ENCODE peak calls at places on chromosome 6, in ten cellular contexts. K, F, W, X, I, U, P, M, L and B are unnamed samples.

GRCh38 chr6:26022166-26022510 is 59.5 kb downstream of the TRIM38 start:
- DNase-seq in M (no peak), K (no peak), W (peak), P (peak), F (no peak), U (peak), X (no peak), I (peak), L (peak), B (no peak)

GRCh38 chr6:112251170-112251945 is 3.0 kb downstream of the LAMA4 start:
- DNase-seq in U (no peak), F (no peak), X (no peak), M (no peak), P (peak), W (no peak), I (no peak), K (no peak), L (peak), B (no peak)

GRCh38 chr6:26033942-26034354 is 53.3 kb upstream of the HFE start:
- DNase-seq in P (no peak), U (no peak), F (peak), W (peak), K (no peak), L (no peak), M (no peak), X (no peak), I (no peak), B (no peak)

GRCh38 chr6:6920114-6920983 is 187.4 kb upstream of the RREB1 start:
- DNase-seq in P (no peak), M (no peak), K (no peak), U (no peak), X (no peak), W (no peak), L (no peak), I (no peak), F (no peak), B (no peak)

GRCh38 chr6:12861603-12862002 is 145.0 kb downstream of the PHACTR1 start:
- DNase-seq in P (no peak), K (no peak), X (no peak), L (no peak), W (no peak), F (no peak), U (no peak), I (no peak), M (no peak), B (no peak)

GRCh38 chr6:5175635-5176034 is 85.1 kb downstream of the LYRM4 start:
- DNase-seq in U (no peak), P (no peak), M (no peak), W (no peak), X (no peak), F (no peak), I (peak), K (no peak), L (no peak), B (no peak)

GRCh38 chr6:77339926-77340325 is 123.4 kb downstream of the HTR1B start:
- DNase-seq in P (no peak), I (no peak), M (no peak), X (no peak), L (no peak), W (no peak), F (no peak), K (no peak), U (no peak), B (no peak)

GRCh38 chr6:8627085-8627861 is 191.9 kb upstream of the SLC35B3 start:
- DNase-seq in U (no peak), W (peak), K (no peak), F (no peak), P (no peak), M (no peak), I (no peak), X (no peak), L (no peak), B (no peak)

GRCh38 chr6:1607557-1608221 is 2.0 kb upstream of the FOXC1 start:
- DNase-seq in W (no peak), X (peak), K (no peak), U (no peak), L (no peak), F (peak), I (no peak), M (no peak), P (no peak), B (no peak)

GRCh38 chr6:113619077-113619476 is 238.1 kb upstream of the MARCKS start:
- DNase-seq in F (no peak), P (no peak), K (no peak), X (no peak), I (no peak), U (no peak), W (no peak), M (no peak), L (peak), B (no peak)

GRCh38 chr6:68638225-68638900 is 3.3 kb downstream of the ADGRB3 start:
- DNase-seq in X (no peak), L (peak), F (no peak), P (peak), W (peak), I (no peak), K (no peak), U (no peak), M (no peak), B (no peak)

GRCh38 chr6:144106206-144106605 is 10.8 kb upstream of the SF3B5 start:
- DNase-seq in M (no peak), F (no peak), L (no peak), U (no peak), P (no peak), I (no peak), W (no peak), X (no peak), K (no peak), B (no peak)

GRCh38 chr6:17863971-17864754 is 123.3 kb downstream of the KIF13A start:
- DNase-seq in W (no peak), X (no peak), K (no peak), I (no peak), P (peak), U (no peak), M (peak), F (no peak), L (peak), B (no peak)

GRCh38 chr6:130239755-130240154 is 17.0 kb upstream of the SAMD3 start:
- DNase-seq in K (no peak), F (no peak), P (no peak), W (no peak), I (no peak), U (no peak), L (no peak), X (no peak), M (no peak), B (no peak)

GRCh38 chr6:44257007-44257752 is at the start of gene SLC35B2:
- DNase-seq in F (peak), P (peak), M (peak), U (no peak), X (no peak), I (peak), W (peak), K (peak), L (peak), B (peak)

GRCh38 chr6:31822038-31822821 is 5.3 kb upstream of the HSPA1B start:
- DNase-seq in W (peak), U (peak), K (peak), F (peak), M (no peak), X (no peak), L (peak), I (peak), P (peak), B (peak)

GRCh38 chr6:134247271-134247833 is 70.6 kb downstream of the SGK1 start:
- DNase-seq in U (no peak), K (peak), W (no peak), M (no peak), P (no peak), X (no peak), F (no peak), L (no peak), I (no peak), B (no peak)

GRCh38 chr6:75751443-75751842 is 2.4 kb downstream of the MYO6 start:
- DNase-seq in I (no peak), X (no peak), U (no peak), K (no peak), M (no peak), L (peak), W (no peak), F (no peak), P (no peak), B (no peak)

GRCh38 chr6:36082318-36082717 is 48.0 kb upstream of the MAPK13 start:
- DNase-seq in U (no peak), P (no peak), F (no peak), X (no peak), I (no peak), K (no peak), W (no peak), L (no peak), M (no peak), B (no peak)

GRCh38 chr6:90107721-90108364 is 188.8 kb downstream of the BACH2 start:
- DNase-seq in K (no peak), U (no peak), M (no peak), X (no peak), F (no peak), I (no peak), W (no peak), P (no peak), L (no peak), B (no peak)

GRCh38 chr6:126102358-126102757 is 116.0 kb downstream of the TRMT11 start:
- DNase-seq in I (no peak), W (no peak), X (no peak), P (no peak), U (no peak), L (no peak), F (no peak), M (no peak), K (no peak), B (no peak)

GRCh38 chr6:159691133-159691962 is 1.7 kb downstream of the SOD2 start:
- DNase-seq in L (peak), F (no peak), M (no peak), W (peak), U (peak), P (no peak), I (peak), K (no peak), X (no peak), B (peak)

GRCh38 chr6:105587349-105588115 is 184.7 kb upstream of the PREP start:
- DNase-seq in P (no peak), K (no peak), U (no peak), X (no peak), L (peak), I (no peak), W (no peak), F (no peak), M (no peak), B (no peak)

GRCh38 chr6:26031151-26031594 is 56.1 kb upstream of the HFE start:
- DNase-seq in U (no peak), L (no peak), W (peak), M (no peak), K (no peak), F (no peak), I (no peak), P (no peak), X (no peak), B (no peak)

GRCh38 chr6:102118034-102118433 is 724.5 kb downstream of the GRIK2 start:
- DNase-seq in U (no peak), K (no peak), W (no peak), M (no peak), X (no peak), F (no peak), I (no peak), L (no peak), P (no peak), B (no peak)

GRCh38 chr6:15023448-15023847 is 222.4 kb upstream of the JARID2 start:
- DNase-seq in K (no peak), M (no peak), P (no peak), L (no peak), X (no peak), U (no peak), F (no peak), W (no peak), I (no peak), B (no peak)

GRCh38 chr6:65199121-65199520 is 507.9 kb downstream of the EYS start:
- DNase-seq in K (no peak), M (no peak), X (no peak), I (no peak), L (no peak), F (no peak), W (no peak), U (no peak), P (no peak), B (no peak)

GRCh38 chr6:125598422-125598821 is 151.0 kb upstream of the HEY2 start:
- DNase-seq in L (peak), F (no peak), P (peak), W (peak), X (no peak), M (no peak), K (no peak), U (peak), I (peak), B (no peak)

GRCh38 chr6:47146426-47147174 is 104.5 kb upstream of the ADGRF1 start:
- DNase-seq in F (no peak), P (no peak), U (no peak), K (no peak), M (no peak), I (no peak), W (peak), L (peak), X (no peak), B (no peak)

GRCh38 chr6:116016846-116017545 is 43.7 kb downstream of the FRK start:
- DNase-seq in W (no peak), M (no peak), L (peak), P (no peak), F (no peak), X (no peak), K (no peak), U (no peak), I (peak), B (no peak)

GRCh38 chr6:446418-447366 is 55.1 kb downstream of the IRF4 start:
- DNase-seq in U (no peak), F (peak), X (no peak), I (peak), L (no peak), K (peak), M (no peak), W (no peak), P (no peak), B (no peak)

GRCh38 chr6:147467891-147468290 is 40.6 kb upstream of the SAMD5 start:
- DNase-seq in L (no peak), W (peak), K (no peak), P (no peak), X (no peak), U (no peak), I (no peak), M (no peak), F (no peak), B (no peak)

GRCh38 chr6:28648035-28648877 is 122.6 kb downstream of the GPX5 start:
- DNase-seq in I (peak), X (peak), U (no peak), L (peak), W (peak), P (no peak), M (no peak), F (peak), K (no peak), B (no peak)

GRCh38 chr6:71349395-71349794 is 60.8 kb downstream of the OGFRL1 start:
- DNase-seq in M (no peak), P (no peak), X (no peak), I (no peak), L (peak), U (peak), W (peak), F (no peak), K (no peak), B (no peak)

GRCh38 chr6:159832941-159833340 is 32.9 kb downstream of the PNLDC1 start:
- DNase-seq in L (no peak), M (no peak), X (no peak), U (no peak), F (no peak), W (no peak), P (no peak), K (no peak), I (no peak), B (no peak)

GRCh38 chr6:44662461-44663121 is 275.1 kb downstream of the CDC5L start:
- DNase-seq in M (no peak), W (peak), K (no peak), F (peak), L (no peak), P (no peak), I (no peak), X (peak), U (no peak), B (no peak)

GRCh38 chr6:151425561-151425960 is 26.4 kb downstream of the RMND1 start:
- DNase-seq in W (no peak), F (no peak), M (no peak), I (no peak), L (peak), U (no peak), X (no peak), K (no peak), P (no peak), B (no peak)

GRCh38 chr6:41801380-41801779 is 13.9 kb downstream of the TOMM6 start:
- DNase-seq in L (peak), K (no peak), P (no peak), I (no peak), F (no peak), W (no peak), U (no peak), X (no peak), M (no peak), B (no peak)
- H3K27ac ChIP-seq in L (no peak), K (no peak), P (no peak), I (no peak), F (no peak), W (no peak), U (no peak), X (no peak), M (no peak), B (no peak)

GRCh38 chr6:98841589-98842488 is 7.5 kb downstream of the POU3F2 start:
- DNase-seq in F (no peak), U (no peak), I (no peak), P (no peak), K (no peak), X (no peak), L (no peak), M (no peak), W (no peak), B (no peak)

GRCh38 chr6:98845201-98846020 is 11.0 kb downstream of the POU3F2 start:
- DNase-seq in F (peak), I (peak), U (peak), K (peak), L (peak), W (peak), P (peak), M (peak), X (no peak), B (peak)

GRCh38 chr6:98842489-98843180 is 8.3 kb downstream of the POU3F2 start:
- DNase-seq in F (peak), K (peak), W (no peak), U (no peak), M (no peak), P (no peak), I (no peak), L (no peak), X (no peak), B (peak)

GRCh38 chr6:98844244-98845161 is 10.1 kb downstream of the POU3F2 start:
- DNase-seq in F (no peak), K (no peak), X (no peak), I (no peak), P (no peak), W (peak), U (no peak), L (no peak), M (no peak), B (peak)

GRCh38 chr6:98843274-98844243 is 9.2 kb downstream of the POU3F2 start:
- DNase-seq in P (no peak), L (no peak), W (no peak), F (peak), I (no peak), X (no peak), U (no peak), M (no peak), K (peak), B (no peak)
- H3K27ac ChIP-seq in P (no peak), L (no peak), W (peak), F (no peak), I (no peak), X (no peak), U (no peak), M (peak), K (no peak), B (no peak)

DNA sequence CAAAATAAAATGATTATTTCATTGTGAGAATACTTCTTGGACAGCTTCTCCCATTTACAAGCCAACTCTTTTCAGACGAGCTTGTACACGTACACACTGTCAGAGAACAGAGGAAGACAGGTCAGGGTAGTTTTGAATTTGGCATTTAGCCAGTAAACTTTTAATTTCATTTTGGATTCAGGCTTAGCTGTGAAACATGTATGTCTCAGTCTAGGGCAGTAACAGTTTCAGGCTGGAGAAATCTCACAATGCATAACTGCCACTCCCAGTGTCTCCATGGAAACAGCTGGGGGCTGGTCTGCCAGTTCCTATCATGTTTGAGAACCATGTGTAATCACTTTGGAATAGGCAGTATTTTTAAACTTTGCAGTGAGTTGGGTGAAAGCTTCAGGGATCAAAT is 22.0 kb upstream of the QKI start:
- DNase-seq in X (no peak), P (no peak), W (no peak), F (no peak), K (no peak), M (no peak), I (no peak), U (no peak), L (peak), B (peak)
- H3K27ac ChIP-seq in X (no peak), P (no peak), W (no peak), F (no peak), K (peak), M (no peak), I (no peak), U (no peak), L (no peak), B (no peak)

DNA sequence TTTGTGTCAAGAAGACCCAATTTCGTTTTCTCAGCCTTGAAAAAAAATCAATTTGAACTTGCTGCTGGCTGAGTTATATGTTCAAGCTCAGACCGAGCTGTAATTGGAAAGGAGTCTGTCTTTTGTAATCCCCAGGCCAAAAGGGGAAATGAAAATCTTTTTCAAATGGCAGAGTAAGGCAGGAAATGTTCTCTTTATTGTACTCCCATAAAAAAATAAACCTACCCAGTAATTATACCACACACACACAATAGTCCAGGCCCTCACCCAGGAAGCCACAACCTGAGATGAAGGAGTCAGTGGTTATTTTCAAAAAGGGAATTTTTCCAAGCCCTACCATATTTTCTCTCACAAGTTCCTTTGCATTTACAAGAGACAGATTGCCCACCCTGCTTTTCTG is 45.3 kb downstream of the CLIC5 start:
- DNase-seq in P (no peak), W (peak), K (no peak), X (no peak), M (no peak), I (peak), U (no peak), F (no peak), L (no peak), B (no peak)
- H3K27ac ChIP-seq in P (no peak), W (no peak), K (no peak), X (no peak), M (no peak), I (no peak), U (no peak), F (no peak), L (no peak), B (no peak)

GRCh38 chr6:161128230-161128629 is 136.7 kb downstream of the MAP3K4 start:
- DNase-seq in M (no peak), L (no peak), I (no peak), W (no peak), X (no peak), P (no peak), K (no peak), F (no peak), U (no peak), B (no peak)
- H3K27ac ChIP-seq in M (no peak), L (no peak), I (no peak), W (no peak), X (no peak), P (no peak), K (no peak), F (no peak), U (no peak), B (no peak)

DNA sequence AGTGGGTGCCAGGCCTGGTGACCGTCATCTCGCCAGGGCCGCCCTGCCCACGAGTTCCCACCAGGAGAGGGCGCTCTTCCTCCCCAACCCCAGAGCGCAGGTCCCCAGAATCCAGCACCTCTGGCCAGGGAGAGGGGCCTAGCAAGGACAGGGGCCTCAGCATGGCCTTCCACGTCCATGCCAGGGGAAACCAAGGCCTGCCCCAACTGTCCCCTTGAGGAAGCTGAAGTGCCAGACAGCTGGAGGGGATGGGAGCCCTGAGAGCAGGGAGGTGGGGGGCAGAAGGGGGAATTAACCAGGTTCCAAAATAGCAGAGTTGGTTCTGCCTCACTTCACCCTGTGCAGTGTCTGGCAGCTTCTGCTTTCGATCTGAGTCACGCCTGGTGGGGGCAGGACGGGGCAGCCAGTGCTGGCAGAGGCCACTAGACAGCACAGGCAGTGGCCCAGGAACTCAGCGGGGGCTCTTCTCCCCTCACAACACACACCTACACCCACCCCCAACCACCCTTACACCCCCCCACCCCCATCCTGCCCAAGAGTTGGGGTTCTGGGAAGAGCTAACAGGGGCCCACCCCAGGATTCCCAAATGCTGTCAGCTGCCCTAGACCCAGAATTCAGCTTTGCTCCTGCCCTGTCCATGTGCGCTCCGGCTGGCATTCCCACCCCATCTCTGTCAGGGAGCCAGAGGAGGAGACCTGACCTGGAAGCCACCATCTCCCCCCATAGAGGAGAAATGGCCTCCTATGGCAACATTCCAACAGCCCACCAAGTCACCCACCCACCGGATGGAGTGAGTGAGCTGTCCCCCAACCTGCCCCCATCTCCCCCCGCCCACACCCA is 29.2 kb downstream of the TFEB start:
- DNase-seq in L (peak), F (peak), U (peak), W (peak), K (peak), M (peak), I (no peak), X (peak), P (peak), B (peak)
- H3K27ac ChIP-seq in L (peak), F (no peak), U (peak), W (peak), K (peak), M (peak), I (no peak), X (no peak), P (peak), B (no peak)